ENCODE peak calls at places on chromosomes 16 and 17, in seven cellular contexts. W is pancreas, J is RWPE1, K is testis, G is adrenal gland, B is neural progenitor cell, O is colonic mucosa. U is an unnamed sample.

GRCh38 chr17:68973098-68973929 is 18.1 kb upstream of the ABCA8 start:
- DNase-seq in W (no peak), J (no peak), K (no peak), G (no peak), B (no peak), O (no peak), U (no peak)

GRCh38 chr17:30939059-30939689 is 17.4 kb downstream of the ADAP2 start:
- DNase-seq in W (no peak), J (no peak), K (no peak), G (no peak), B (no peak), O (no peak), U (no peak)

GRCh38 chr17:72611172-72611571 is 481.3 kb downstream of the SLC39A11 start:
- DNase-seq in W (no peak), J (no peak), K (no peak), G (no peak), B (no peak), O (no peak), U (no peak)

GRCh38 chr16:17318200-17318599 is 152.6 kb downstream of the XYLT1 start:
- DNase-seq in W (peak), J (no peak), K (peak), G (no peak), B (no peak), O (no peak), U (no peak)

GRCh38 chr16:73232555-73233422 is 184.9 kb upstream of the ZFHX3 start:
- DNase-seq in W (peak), J (no peak), K (peak), G (no peak), B (no peak), O (no peak), U (no peak)

GRCh38 chr17:7839199-7839889 is 5.3 kb downstream of the KDM6B start:
- DNase-seq in W (no peak), J (no peak), K (no peak), G (peak), B (no peak), O (peak), U (no peak)

GRCh38 chr16:25235991-25236390 is 19.2 kb downstream of the AQP8 start:
- DNase-seq in W (no peak), J (no peak), K (no peak), G (no peak), B (no peak), O (no peak), U (no peak)

GRCh38 chr17:72642720-72643119 is 449.8 kb downstream of the SLC39A11 start:
- DNase-seq in W (no peak), J (no peak), K (no peak), G (no peak), B (no peak), O (no peak), U (no peak)

GRCh38 chr16:31216116-31216469 is 842 bp downstream of the PYDC1 start:
- DNase-seq in W (no peak), J (no peak), K (no peak), G (no peak), B (no peak), O (no peak), U (no peak)

GRCh38 chr17:73841431-73842060 is 197.3 kb upstream of the SDK2 start:
- DNase-seq in W (no peak), J (peak), K (no peak), G (no peak), B (peak), O (no peak), U (no peak)

GRCh38 chr16:85423631-85424030 is 189.5 kb upstream of the GSE1 start:
- DNase-seq in W (peak), J (no peak), K (peak), G (no peak), B (no peak), O (no peak), U (no peak)

GRCh38 chr17:17043668-17044226 is 1.5 kb downstream of the MPRIP start:
- DNase-seq in W (no peak), J (peak), K (no peak), G (no peak), B (peak), O (peak), U (no peak)

GRCh38 chr16:75622762-75623605 is at the start of gene ADAT1:
- DNase-seq in W (peak), J (peak), K (peak), G (peak), B (peak), O (peak), U (peak)

GRCh38 chr16:56667581-56668571 is at the start of gene MT1G:
- DNase-seq in W (peak), J (no peak), K (no peak), G (no peak), B (no peak), O (peak), U (no peak)

GRCh38 chr16:78122774-78123315 is 23.4 kb downstream of the WWOX start:
- DNase-seq in W (no peak), J (peak), K (peak), G (no peak), B (peak), O (no peak), U (no peak)

GRCh38 chr16:54931041-54931756 is 534 bp downstream of the IRX5 start:
- DNase-seq in W (no peak), J (no peak), K (no peak), G (no peak), B (peak), O (no peak), U (no peak)

GRCh38 chr17:77281904-77282367 is 141.2 kb downstream of the SEC14L1 start:
- DNase-seq in W (no peak), J (peak), K (no peak), G (no peak), B (peak), O (peak), U (no peak)

GRCh38 chr17:38352245-38353083 is 820 bp downstream of the SOCS7 start:
- DNase-seq in W (peak), J (no peak), K (peak), G (peak), B (peak), O (peak), U (no peak)

GRCh38 chr17:59409336-59410048 is 78.0 kb downstream of the YPEL2 start:
- DNase-seq in W (no peak), J (no peak), K (peak), G (no peak), B (no peak), O (no peak), U (no peak)

GRCh38 chr16:5072334-5073278 is 963 bp downstream of the ALG1 start:
- DNase-seq in W (no peak), J (no peak), K (no peak), G (no peak), B (no peak), O (no peak), U (no peak)

GRCh38 chr17:65219707-65220106 is 82.5 kb downstream of the RGS9 start:
- DNase-seq in W (no peak), J (no peak), K (no peak), G (no peak), B (no peak), O (no peak), U (no peak)

GRCh38 chr16:74568961-74569631 is 37.8 kb downstream of the GLG1 start:
- DNase-seq in W (no peak), J (peak), K (no peak), G (no peak), B (no peak), O (no peak), U (no peak)

GRCh38 chr17:17056167-17056562 is 13.9 kb downstream of the MPRIP start:
- DNase-seq in W (no peak), J (no peak), K (no peak), G (peak), B (no peak), O (no peak), U (no peak)

GRCh38 chr16:30777591-30778297 is 9.3 kb downstream of the ZNF629 start:
- DNase-seq in W (no peak), J (no peak), K (no peak), G (no peak), B (no peak), O (no peak), U (no peak)

GRCh38 chr17:77593081-77593480 is 365.4 kb upstream of the TNRC6C start:
- DNase-seq in W (no peak), J (no peak), K (no peak), G (no peak), B (no peak), O (no peak), U (no peak)

GRCh38 chr17:77385750-77386501 is 245.2 kb downstream of the SEC14L1 start:
- DNase-seq in W (no peak), J (no peak), K (no peak), G (peak), B (no peak), O (no peak), U (no peak)

DNA sequence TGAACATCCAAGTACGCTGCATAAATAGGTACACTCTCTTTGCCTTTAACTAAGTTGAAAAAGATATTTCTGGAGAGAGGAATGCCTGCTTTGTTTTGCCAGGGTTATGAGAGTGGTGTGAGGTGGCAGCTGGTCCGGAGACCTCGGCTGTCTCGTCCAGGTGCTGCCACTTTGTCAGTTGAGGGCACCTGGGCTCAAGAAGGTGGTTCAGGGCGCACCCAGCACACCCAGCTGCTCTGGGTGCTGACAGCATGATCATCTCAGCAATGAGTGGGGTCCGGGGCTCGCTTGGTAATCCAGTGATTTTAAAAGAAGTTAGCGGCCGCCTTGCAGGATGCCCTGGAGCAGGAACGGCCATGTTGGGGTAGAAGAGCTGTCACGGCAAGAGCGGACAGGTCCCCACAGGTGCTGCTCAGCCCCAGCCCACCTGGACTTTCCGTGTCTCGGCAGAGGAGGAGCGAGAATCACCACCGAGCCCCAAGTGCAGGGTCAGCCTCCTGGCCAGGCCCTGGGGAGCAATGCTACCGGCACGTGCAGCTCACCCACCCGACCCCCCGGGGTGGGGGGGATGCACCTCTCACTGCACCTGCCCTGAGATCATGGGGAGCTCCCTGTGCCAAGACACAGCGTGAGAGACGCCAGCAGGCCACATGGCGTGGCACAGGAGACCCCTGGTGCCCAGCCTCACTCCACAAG is 67.4 kb upstream of the CHMP6 start:
- DNase-seq in W (no peak), J (no peak), K (no peak), G (no peak), B (no peak), O (no peak), U (no peak)
- H3K27ac ChIP-seq in W (no peak), J (no peak), K (no peak), G (no peak), B (no peak), O (no peak), U (no peak)

GRCh38 chr17:1452836-1453235 is 3.2 kb downstream of the CRK start:
- DNase-seq in W (no peak), J (no peak), K (peak), G (no peak), B (no peak), O (no peak), U (no peak)
- H3K27ac ChIP-seq in W (no peak), J (peak), K (no peak), G (no peak), B (no peak), O (no peak), U (no peak)

DNA sequence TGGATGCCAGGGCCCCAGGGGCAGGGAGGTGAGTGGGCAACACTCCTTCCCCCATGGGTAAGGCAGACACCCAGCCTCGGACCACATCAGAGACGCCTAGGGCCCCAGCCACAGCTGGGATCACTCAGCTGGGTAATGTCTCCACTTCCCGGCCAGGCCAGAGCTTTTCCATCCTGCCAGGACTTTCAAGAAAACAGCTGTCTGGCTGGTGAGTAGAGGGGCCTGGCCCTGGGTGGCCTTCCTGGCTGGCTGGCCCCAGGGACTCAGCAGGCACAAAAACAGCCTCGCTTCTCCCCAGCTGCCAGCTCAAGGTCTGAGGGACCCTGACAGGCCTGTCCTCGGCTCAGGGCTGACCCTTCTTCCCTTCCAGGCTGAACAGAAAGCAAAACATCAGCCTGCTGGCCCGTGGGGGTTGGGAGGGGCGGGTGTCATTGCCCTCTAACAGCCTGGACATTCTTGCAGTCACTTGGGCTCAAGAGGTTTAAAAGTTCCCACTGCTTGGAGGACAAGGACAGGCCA is 45.3 kb upstream of the JPH3 start:
- DNase-seq in W (no peak), J (no peak), K (no peak), G (peak), B (no peak), O (peak), U (no peak)
- H3K27ac ChIP-seq in W (no peak), J (no peak), K (peak), G (peak), B (no peak), O (peak), U (no peak)

GRCh38 chr16:58265480-58266052 is 29.3 kb downstream of the PRSS54 start:
- DNase-seq in W (no peak), J (no peak), K (no peak), G (no peak), B (no peak), O (peak), U (no peak)

GRCh38 chr16:58262592-58262991 is 32.2 kb downstream of the PRSS54 start:
- DNase-seq in W (no peak), J (no peak), K (no peak), G (no peak), B (no peak), O (no peak), U (no peak)

GRCh38 chr16:58266336-58266735 is 28.5 kb downstream of the PRSS54 start:
- DNase-seq in W (no peak), J (no peak), K (no peak), G (no peak), B (no peak), O (peak), U (no peak)

GRCh38 chr16:58264007-58264406 is 30.8 kb downstream of the PRSS54 start:
- DNase-seq in W (no peak), J (no peak), K (no peak), G (no peak), B (no peak), O (no peak), U (no peak)

DNA sequence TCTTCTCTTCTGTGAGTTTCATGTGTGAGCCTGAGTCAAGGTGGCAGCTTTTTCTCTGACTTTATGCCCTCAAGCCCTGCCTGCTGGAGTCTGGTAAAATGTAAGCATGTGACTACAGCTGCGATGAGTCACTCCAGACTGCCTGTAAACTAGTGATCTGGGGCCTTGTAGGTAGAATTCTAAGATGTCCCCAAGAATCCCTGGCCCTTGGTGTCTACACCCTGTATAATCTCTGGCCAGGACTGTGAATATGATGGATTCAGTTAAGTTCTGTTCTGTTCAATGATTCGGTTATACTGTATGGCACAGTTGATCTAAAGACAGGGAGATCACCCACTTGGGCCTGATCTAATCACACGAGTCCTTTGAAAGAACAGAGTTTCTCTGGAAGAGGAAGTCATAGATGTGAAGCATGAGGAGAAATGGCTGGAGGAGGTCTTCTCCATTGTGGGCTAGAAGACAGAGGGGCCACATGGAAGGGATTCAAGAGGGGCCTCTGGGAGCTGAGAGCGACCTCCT is 29.8 kb downstream of the PRSS54 start:
- DNase-seq in W (no peak), J (peak), K (no peak), G (peak), B (no peak), O (peak), U (no peak)
- H3K27ac ChIP-seq in W (no peak), J (peak), K (no peak), G (no peak), B (no peak), O (peak), U (no peak)

U was measured in substantia nigra.